ENCODE peak calls at places on chromosomes 1 and 21, in nine cellular contexts. N, W, K, Q, L, I, A, T and V are unnamed samples.

GRCh38 chr1:1032428-1032827 is 12.5 kb downstream of the AGRN start:
- DNase-seq in Q (no peak), L (no peak), W (no peak), T (no peak), I (no peak), K (no peak), A (peak; percentile 53), N (no peak), V (no peak)

GRCh38 chr1:31705080-31705866 is 1.5 kb upstream of the COL16A1 start:
- DNase-seq in K (no peak), T (no peak), W (peak; percentile 79), L (peak; percentile 55), A (peak; percentile 88), I (peak; percentile 77), N (peak; percentile 19), Q (peak; percentile 52), V (peak; percentile 35)

GRCh38 chr1:156383023-156383422 is 14.0 kb downstream of the RHBG start:
- DNase-seq in T (peak; percentile 56), K (peak; percentile 18), A (peak; percentile 94), I (no peak), N (peak; percentile 88), L (peak; percentile 51), Q (peak; percentile 19), W (peak; percentile 87), V (peak; percentile 54)

GRCh38 chr1:41894778-41895483 is 23.8 kb downstream of the HIVEP3 start:
- DNase-seq in Q (no peak), A (no peak), W (no peak), K (no peak), N (no peak), I (no peak), T (no peak), L (no peak), V (no peak)

GRCh38 chr1:225156254-225156653 is 226.8 kb downstream of the DNAH14 start:
- DNase-seq in I (no peak), K (peak; percentile 83), W (no peak), Q (no peak), L (no peak), T (no peak), A (no peak), N (no peak), V (peak; percentile 20)

GRCh38 chr1:226731257-226731893 is 7.7 kb downstream of the ITPKB start:
- DNase-seq in I (no peak), N (no peak), K (no peak), T (no peak), W (no peak), Q (no peak), L (no peak), A (no peak), V (no peak)

GRCh38 chr1:203706444-203706843 is 58.5 kb upstream of the LAX1 start:
- DNase-seq in K (no peak), N (no peak), T (no peak), Q (no peak), W (no peak), L (peak; percentile 52), I (no peak), A (no peak), V (no peak)

GRCh38 chr1:39154553-39155361 is 49.7 kb upstream of the MACF1 start:
- DNase-seq in N (no peak), K (peak; percentile 82), I (no peak), Q (no peak), T (no peak), A (no peak), L (peak; percentile 88), W (no peak), V (no peak)

GRCh38 chr1:29503441-29503840 is 267.1 kb downstream of the PTPRU start:
- DNase-seq in K (no peak), N (no peak), W (no peak), I (no peak), Q (no peak), A (no peak), T (peak; percentile 90), L (no peak), V (no peak)

GRCh38 chr21:21463456-21463855 is 465.2 kb downstream of the NCAM2 start:
- DNase-seq in I (no peak), N (no peak), T (no peak), Q (no peak), W (no peak), A (peak; percentile 4), L (no peak), K (no peak), V (no peak)

GRCh38 chr1:3956527-3957170 is 56.6 kb upstream of the C1orf174 start:
- DNase-seq in I (no peak), T (no peak), N (no peak), A (no peak), K (no peak), L (no peak), Q (no peak), W (no peak), V (no peak)

GRCh38 chr1:45340816-45341215 is 576 bp upstream of the MUTYH start:
- DNase-seq in N (no peak), Q (no peak), I (no peak), W (no peak), A (peak; percentile 26), T (no peak), L (no peak), K (no peak), V (no peak)

GRCh38 chr1:156440689-156441437 is 59.7 kb downstream of the MEF2D start:
- DNase-seq in T (no peak), L (no peak), W (no peak), N (no peak), I (no peak), A (peak; percentile 8), Q (no peak), K (no peak), V (no peak)

GRCh38 chr1:223271085-223271781 is 92.7 kb downstream of the SUSD4 start:
- DNase-seq in N (no peak), K (no peak), Q (no peak), A (no peak), T (no peak), L (no peak), I (no peak), W (no peak), V (no peak)

GRCh38 chr1:40976952-40977690 is 2.4 kb upstream of the CTPS1 start:
- DNase-seq in A (no peak), L (peak; percentile 73), Q (no peak), K (no peak), N (peak; percentile 53), T (no peak), W (no peak), I (no peak), V (no peak)

GRCh38 chr21:15444118-15444960 is 285.4 kb upstream of the USP25 start:
- DNase-seq in I (no peak), K (no peak), W (no peak), L (no peak), Q (no peak), A (peak; percentile 67), N (peak; percentile 67), T (no peak), V (peak; percentile 28)

GRCh38 chr1:85894651-85895050 is 186.4 kb upstream of the ZNHIT6 start:
- DNase-seq in K (peak; percentile 31), W (peak; percentile 49), Q (no peak), N (peak; percentile 16), A (peak; percentile 66), T (peak; percentile 27), I (no peak), L (peak; percentile 46), V (no peak)

GRCh38 chr21:37631319-37632117 is 264.9 kb downstream of the DYRK1A start:
- DNase-seq in W (peak; percentile 41), A (peak; percentile 86), I (peak; percentile 61), N (peak; percentile 9), T (no peak), Q (no peak), K (no peak), L (no peak), V (no peak)

GRCh38 chr1:103948526-103948925 is 198.8 kb downstream of the AMY1C start:
- DNase-seq in A (no peak), Q (no peak), W (no peak), N (no peak), I (no peak), K (no peak), L (no peak), T (no peak), V (no peak)

GRCh38 chr1:175839678-175840669 is 96.6 kb upstream of the TNR start:
- DNase-seq in I (no peak), N (no peak), A (no peak), T (no peak), K (no peak), W (no peak), Q (no peak), L (no peak), V (no peak)

GRCh38 chr1:156089704-156090103 is 7.4 kb upstream of the MEX3A start:
- DNase-seq in W (no peak), K (no peak), Q (no peak), T (no peak), A (no peak), L (no peak), N (no peak), I (no peak), V (no peak)

GRCh38 chr1:29703596-29703995 is 467.3 kb downstream of the PTPRU start:
- DNase-seq in T (no peak), Q (no peak), I (no peak), L (peak; percentile 54), K (no peak), N (peak; percentile 65), A (peak; percentile 74), W (peak; percentile 43), V (no peak)

GRCh38 chr1:83901547-83902155 is 97.3 kb downstream of the TTLL7 start:
- DNase-seq in N (peak; percentile 14), I (no peak), K (no peak), L (peak; percentile 93), T (no peak), A (no peak), Q (no peak), W (no peak), V (no peak)

GRCh38 chr1:230536641-230537155 is 105.6 kb upstream of the COG2 start:
- DNase-seq in L (no peak), N (no peak), Q (no peak), W (no peak), T (no peak), K (no peak), I (no peak), A (no peak), V (no peak)

GRCh38 chr21:38542263-38542662 is 44.0 kb upstream of the ERG start:
- DNase-seq in I (no peak), W (no peak), N (no peak), L (no peak), Q (no peak), A (no peak), T (no peak), K (no peak), V (no peak)

GRCh38 chr1:45913183-45913924 is 109.9 kb downstream of the MAST2 start:
- DNase-seq in L (peak; percentile 96), I (no peak), K (peak; percentile 46), Q (no peak), N (no peak), A (no peak), W (no peak), T (no peak), V (no peak)

GRCh38 chr1:20634065-20634593 is 871 bp downstream of the PINK1 start:
- DNase-seq in N (no peak), K (no peak), W (no peak), L (no peak), A (peak; percentile 46), T (no peak), I (no peak), Q (no peak), V (no peak)

GRCh38 chr1:174572771-174573170 is 125.0 kb downstream of the GPR52 start:
- DNase-seq in I (no peak), N (no peak), K (no peak), Q (no peak), A (no peak), L (no peak), W (no peak), T (no peak), V (no peak)

GRCh38 chr1:230109871-230110667 is 43.0 kb downstream of the GALNT2 start:
- DNase-seq in I (no peak), T (no peak), W (peak; percentile 89), K (no peak), L (peak; percentile 43), Q (no peak), N (no peak), A (no peak), V (no peak)

GRCh38 chr21:41754481-41754891 is 12.4 kb downstream of the RIPK4 start:
- DNase-seq in A (peak; percentile 47), I (no peak), Q (no peak), N (no peak), K (no peak), T (no peak), L (no peak), W (no peak), V (no peak)

GRCh38 chr1:36366091-36366661 is 19.5 kb downstream of the STK40 start:
- DNase-seq in I (no peak), W (no peak), N (no peak), L (peak; percentile 75), T (no peak), K (no peak), Q (peak; percentile 21), A (peak; percentile 76), V (no peak)